ENCODE peak calls at places on chromosomes 2 and 18, in ten cellular contexts. M is T-cell; F is amniotic stem cell; K is stimulated activated CD8-positive, alpha-beta memory T cell treated with anti-CD3 and anti-CD28 coated beads, Interleukin-7, amount 100 ng/mL, for 48 hours; E is fibroblast of lung; G is HT1080; U is A549; T is GM06990; Q is stimulated activated CD4-positive, alpha-beta T cell treated with anti-CD3 and anti-CD28 coated beads, Interleukin-1b, Interleukin-23, amount 100 ng/mL, for 24 hours; O is activated effector memory CD4-positive, alpha-beta T cell treated with Interleukin-2 at 50 U/mL for 16 hours. J is an unnamed sample.

GRCh38 chr2:152098033-152098797 is 629 bp downstream of the CACNB4 start:
- DNase-seq in U (peak), Q (no peak), T (peak), F (no peak), M (no peak), O (no peak), G (no peak), K (no peak), E (peak), J (peak)

GRCh38 chr2:64288932-64289655 is 144.9 kb upstream of the PELI1 start:
- DNase-seq in O (no peak), F (no peak), Q (no peak), T (no peak), G (no peak), U (no peak), E (no peak), M (no peak), K (no peak), J (no peak)

GRCh38 chr18:79943608-79944125 is 7.8 kb downstream of the SLC66A2 start:
- DNase-seq in E (no peak), G (no peak), Q (no peak), M (no peak), K (no peak), U (no peak), O (no peak), T (no peak), F (no peak), J (no peak)

GRCh38 chr2:85925216-85925671 is 36.5 kb upstream of the ST3GAL5 start:
- DNase-seq in T (no peak), G (no peak), E (no peak), F (no peak), M (no peak), Q (no peak), K (no peak), U (no peak), O (no peak), J (no peak)

GRCh38 chr2:88671786-88672427 is 19.6 kb upstream of the RPIA start:
- DNase-seq in G (peak), F (no peak), U (peak), M (no peak), O (no peak), T (peak), E (peak), Q (no peak), K (no peak), J (no peak)

GRCh38 chr2:84449711-84450110 is 9.4 kb downstream of the SUCLG1 start:
- DNase-seq in E (no peak), U (no peak), M (no peak), T (no peak), F (no peak), G (no peak), K (no peak), O (no peak), Q (no peak), J (no peak)

GRCh38 chr2:58938988-58939387 is 697.9 kb upstream of the FANCL start:
- DNase-seq in G (no peak), O (no peak), Q (no peak), T (no peak), K (no peak), U (peak), F (no peak), E (no peak), M (no peak), J (no peak)

GRCh38 chr2:28488858-28489575 is 6.8 kb upstream of the PLB1 start:
- DNase-seq in E (no peak), G (no peak), F (no peak), K (no peak), Q (no peak), T (no peak), O (no peak), M (no peak), U (no peak), J (no peak)

GRCh38 chr2:78553866-78554647 is 471.4 kb upstream of the REG3G start:
- DNase-seq in F (no peak), Q (no peak), K (no peak), U (no peak), M (no peak), G (no peak), T (no peak), O (no peak), E (no peak), J (no peak)

GRCh38 chr2:135991861-135992260 is 6.4 kb upstream of the DARS1 start:
- DNase-seq in K (no peak), G (no peak), M (no peak), O (no peak), T (no peak), Q (no peak), F (no peak), U (no peak), E (no peak), J (no peak)

GRCh38 chr18:24726727-24727539 is 266.5 kb downstream of the HRH4 start:
- DNase-seq in E (peak), F (peak), U (peak), Q (peak), G (peak), O (peak), M (peak), K (peak), T (no peak), J (peak)

GRCh38 chr18:51568151-51568550 is 370.7 kb upstream of the MEX3C start:
- DNase-seq in O (no peak), G (no peak), T (no peak), K (no peak), Q (no peak), F (no peak), U (no peak), E (no peak), M (no peak), J (no peak)

GRCh38 chr2:217789003-217789735 is 213.6 kb downstream of the TNS1 start:
- DNase-seq in Q (peak), F (peak), G (peak), U (peak), E (peak), O (peak), K (peak), M (peak), T (peak), J (peak)

GRCh38 chr2:176494949-176495353 is 225.7 kb downstream of the MTX2 start:
- DNase-seq in O (no peak), K (no peak), T (no peak), E (peak), F (no peak), U (no peak), Q (no peak), G (peak), M (no peak), J (peak)

J was measured in ovary.